ENCODE peak calls at places on chromosomes 13 and 19, in ten cellular contexts. One of them, this sample, is unnamed.

GRCh38 chr13:69324109-69324886 is 783.3 kb upstream of the ATXN8OS start:
- DNase-seq in kidney: no peak
- DNase-seq in tibial artery: no peak
- DNase-seq in breast epithelium: no peak
- DNase-seq in left ventricle myocardium inferior: no peak
- DNase-seq in PC-3: peak; percentile 42
- DNase-seq in astrocyte: peak; percentile 25
- DNase-seq in AG04450: no peak
- DNase-seq in cardiac muscle cell: peak; percentile 29
- DNase-seq in upper lobe of right lung: no peak
- DNase-seq in this sample: no peak

GRCh38 chr13:39765801-39766463 is 110.5 kb downstream of the COG6 start:
- DNase-seq in astrocyte: peak; percentile 29
- DNase-seq in breast epithelium: no peak
- DNase-seq in tibial artery: peak; percentile 19
- DNase-seq in left ventricle myocardium inferior: peak; percentile 35
- DNase-seq in cardiac muscle cell: no peak
- DNase-seq in AG04450: no peak
- DNase-seq in upper lobe of right lung: no peak
- DNase-seq in PC-3: peak; percentile 40
- DNase-seq in kidney: peak; percentile 66
- DNase-seq in this sample: no peak

GRCh38 chr19:369876-370275 is 25.3 kb upstream of the MIER2 start:
- DNase-seq in breast epithelium: no peak
- DNase-seq in kidney: peak; percentile 37
- DNase-seq in PC-3: no peak
- DNase-seq in tibial artery: no peak
- DNase-seq in cardiac muscle cell: no peak
- DNase-seq in left ventricle myocardium inferior: no peak
- DNase-seq in astrocyte: no peak
- DNase-seq in AG04450: no peak
- DNase-seq in upper lobe of right lung: no peak
- DNase-seq in this sample: no peak

GRCh38 chr19:33394006-33394722 is 20.7 kb downstream of the CEBPG start:
- DNase-seq in breast epithelium: no peak
- DNase-seq in AG04450: no peak
- DNase-seq in left ventricle myocardium inferior: peak; percentile 57
- DNase-seq in cardiac muscle cell: no peak
- DNase-seq in PC-3: peak; percentile 14
- DNase-seq in upper lobe of right lung: peak; percentile 75
- DNase-seq in kidney: peak; percentile 85
- DNase-seq in astrocyte: peak; percentile 68
- DNase-seq in tibial artery: peak; percentile 87
- DNase-seq in this sample: no peak

GRCh38 chr19:30216453-30216852 is 155.7 kb upstream of the ZNF536 start:
- DNase-seq in PC-3: no peak
- DNase-seq in left ventricle myocardium inferior: no peak
- DNase-seq in astrocyte: no peak
- DNase-seq in breast epithelium: no peak
- DNase-seq in tibial artery: no peak
- DNase-seq in upper lobe of right lung: no peak
- DNase-seq in cardiac muscle cell: no peak
- DNase-seq in AG04450: no peak
- DNase-seq in kidney: no peak
- DNase-seq in this sample: no peak

GRCh38 chr19:46423194-46423593 is 5.5 kb downstream of the PNMA8C start:
- DNase-seq in AG04450: no peak
- DNase-seq in astrocyte: no peak
- DNase-seq in breast epithelium: no peak
- DNase-seq in cardiac muscle cell: no peak
- DNase-seq in tibial artery: no peak
- DNase-seq in upper lobe of right lung: no peak
- DNase-seq in left ventricle myocardium inferior: no peak
- DNase-seq in kidney: peak; percentile 2
- DNase-seq in PC-3: no peak
- DNase-seq in this sample: no peak

GRCh38 chr13:87234981-87235380 is 436.2 kb upstream of the SLITRK5 start:
- DNase-seq in breast epithelium: no peak
- DNase-seq in kidney: no peak
- DNase-seq in tibial artery: no peak
- DNase-seq in upper lobe of right lung: no peak
- DNase-seq in PC-3: peak; percentile 60
- DNase-seq in astrocyte: peak; percentile 96
- DNase-seq in left ventricle myocardium inferior: no peak
- DNase-seq in cardiac muscle cell: no peak
- DNase-seq in AG04450: no peak
- DNase-seq in this sample: no peak

GRCh38 chr13:32267836-32268439 is 47.2 kb downstream of the ZAR1L start:
- DNase-seq in tibial artery: no peak
- DNase-seq in astrocyte: no peak
- DNase-seq in kidney: no peak
- DNase-seq in left ventricle myocardium inferior: no peak
- DNase-seq in PC-3: peak; percentile 65
- DNase-seq in AG04450: no peak
- DNase-seq in upper lobe of right lung: peak; percentile 69
- DNase-seq in breast epithelium: no peak
- DNase-seq in cardiac muscle cell: no peak
- DNase-seq in this sample: no peak

GRCh38 chr13:113041293-113041690 is 64.3 kb upstream of the F7 start:
- DNase-seq in tibial artery: peak; percentile 48
- DNase-seq in breast epithelium: no peak
- DNase-seq in cardiac muscle cell: no peak
- DNase-seq in kidney: peak; percentile 49
- DNase-seq in astrocyte: no peak
- DNase-seq in upper lobe of right lung: no peak
- DNase-seq in left ventricle myocardium inferior: no peak
- DNase-seq in PC-3: no peak
- DNase-seq in AG04450: no peak
- DNase-seq in this sample: no peak

GRCh38 chr19:49119411-49120324 is at the start of gene PPFIA3:
- DNase-seq in left ventricle myocardium inferior: peak; percentile 76
- DNase-seq in PC-3: peak; percentile 46
- DNase-seq in cardiac muscle cell: peak; percentile 91
- DNase-seq in astrocyte: peak; percentile 25
- DNase-seq in breast epithelium: peak; percentile 72
- DNase-seq in upper lobe of right lung: peak; percentile 85
- DNase-seq in AG04450: no peak
- DNase-seq in kidney: peak; percentile 89
- DNase-seq in tibial artery: peak; percentile 57
- DNase-seq in this sample: no peak

GRCh38 chr19:13002389-13002898 is 7.2 kb downstream of the NFIX start:
- DNase-seq in cardiac muscle cell: no peak
- DNase-seq in AG04450: no peak
- DNase-seq in kidney: no peak
- DNase-seq in PC-3: no peak
- DNase-seq in astrocyte: no peak
- DNase-seq in upper lobe of right lung: peak; percentile 80
- DNase-seq in tibial artery: no peak
- DNase-seq in breast epithelium: no peak
- DNase-seq in left ventricle myocardium inferior: peak; percentile 55
- DNase-seq in this sample: no peak

GRCh38 chr13:53038993-53039392 is 10.4 kb downstream of the OLFM4 start:
- DNase-seq in left ventricle myocardium inferior: no peak
- DNase-seq in astrocyte: no peak
- DNase-seq in AG04450: no peak
- DNase-seq in tibial artery: no peak
- DNase-seq in upper lobe of right lung: no peak
- DNase-seq in kidney: no peak
- DNase-seq in cardiac muscle cell: no peak
- DNase-seq in PC-3: no peak
- DNase-seq in breast epithelium: no peak
- DNase-seq in this sample: no peak

GRCh38 chr19:2834294-2834871 is 6.9 kb upstream of the ZNF555 start:
- DNase-seq in tibial artery: no peak
- DNase-seq in cardiac muscle cell: no peak
- DNase-seq in astrocyte: no peak
- DNase-seq in upper lobe of right lung: no peak
- DNase-seq in AG04450: no peak
- DNase-seq in kidney: no peak
- DNase-seq in breast epithelium: no peak
- DNase-seq in left ventricle myocardium inferior: no peak
- DNase-seq in PC-3: no peak
- DNase-seq in this sample: no peak

GRCh38 chr13:20118268-20119140 is 42.3 kb downstream of the GJA3 start:
- DNase-seq in upper lobe of right lung: peak; percentile 91
- DNase-seq in AG04450: no peak
- DNase-seq in breast epithelium: no peak
- DNase-seq in kidney: peak; percentile 89
- DNase-seq in cardiac muscle cell: peak; percentile 36
- DNase-seq in PC-3: peak; percentile 26
- DNase-seq in astrocyte: peak; percentile 36
- DNase-seq in left ventricle myocardium inferior: peak; percentile 48
- DNase-seq in tibial artery: no peak
- DNase-seq in this sample: no peak

GRCh38 chr13:111856571-111856970 is 210.4 kb upstream of the SOX1 start:
- DNase-seq in PC-3: no peak
- DNase-seq in tibial artery: no peak
- DNase-seq in cardiac muscle cell: no peak
- DNase-seq in AG04450: no peak
- DNase-seq in upper lobe of right lung: no peak
- DNase-seq in left ventricle myocardium inferior: no peak
- DNase-seq in astrocyte: no peak
- DNase-seq in breast epithelium: no peak
- DNase-seq in kidney: no peak
- DNase-seq in this sample: no peak

GRCh38 chr13:98200211-98200878 is 23.3 kb upstream of the RNF113B start:
- DNase-seq in tibial artery: no peak
- DNase-seq in PC-3: no peak
- DNase-seq in breast epithelium: no peak
- DNase-seq in left ventricle myocardium inferior: no peak
- DNase-seq in kidney: no peak
- DNase-seq in upper lobe of right lung: no peak
- DNase-seq in AG04450: no peak
- DNase-seq in astrocyte: no peak
- DNase-seq in cardiac muscle cell: no peak
- DNase-seq in this sample: no peak
- H3K4me3 ChIP-seq in tibial artery: no peak overlapping the region
- H3K4me3 ChIP-seq in PC-3: no peak overlapping the region
- H3K4me3 ChIP-seq in breast epithelium: no peak overlapping the region
- H3K4me3 ChIP-seq in left ventricle myocardium inferior: no peak overlapping the region
- H3K4me3 ChIP-seq in kidney: no peak overlapping the region
- H3K4me3 ChIP-seq in upper lobe of right lung: no peak overlapping the region
- H3K4me3 ChIP-seq in AG04450: no peak overlapping the region
- H3K4me3 ChIP-seq in astrocyte: no peak overlapping the region
- H3K4me3 ChIP-seq in cardiac muscle cell: no peak overlapping the region
- H3K4me3 ChIP-seq in this sample: no peak overlapping the region

GRCh38 chr13:74036373-74036772 is 97.8 kb downstream of the KLF12 start:
- DNase-seq in cardiac muscle cell: no peak
- DNase-seq in PC-3: peak; percentile 87
- DNase-seq in kidney: no peak
- DNase-seq in left ventricle myocardium inferior: no peak
- DNase-seq in breast epithelium: peak; percentile 65
- DNase-seq in astrocyte: no peak
- DNase-seq in tibial artery: no peak
- DNase-seq in AG04450: no peak
- DNase-seq in upper lobe of right lung: no peak
- DNase-seq in this sample: peak; percentile 14

GRCh38 chr13:74037762-74038161 is 96.4 kb downstream of the KLF12 start:
- DNase-seq in PC-3: no peak
- DNase-seq in AG04450: no peak
- DNase-seq in kidney: no peak
- DNase-seq in cardiac muscle cell: no peak
- DNase-seq in breast epithelium: no peak
- DNase-seq in upper lobe of right lung: no peak
- DNase-seq in astrocyte: no peak
- DNase-seq in left ventricle myocardium inferior: no peak
- DNase-seq in tibial artery: no peak
- DNase-seq in this sample: no peak

GRCh38 chr13:74039154-74039553 is 95.0 kb downstream of the KLF12 start:
- DNase-seq in kidney: no peak
- DNase-seq in cardiac muscle cell: no peak
- DNase-seq in upper lobe of right lung: no peak
- DNase-seq in breast epithelium: no peak
- DNase-seq in PC-3: no peak
- DNase-seq in AG04450: no peak
- DNase-seq in left ventricle myocardium inferior: no peak
- DNase-seq in astrocyte: no peak
- DNase-seq in tibial artery: no peak
- DNase-seq in this sample: no peak

GRCh38 chr13:74039667-74040066 is 94.5 kb downstream of the KLF12 start:
- DNase-seq in left ventricle myocardium inferior: no peak
- DNase-seq in upper lobe of right lung: no peak
- DNase-seq in AG04450: no peak
- DNase-seq in PC-3: no peak
- DNase-seq in tibial artery: no peak
- DNase-seq in kidney: no peak
- DNase-seq in astrocyte: no peak
- DNase-seq in breast epithelium: no peak
- DNase-seq in cardiac muscle cell: no peak
- DNase-seq in this sample: no peak

GRCh38 chr13:74040200-74040599 is 94.0 kb downstream of the KLF12 start:
- DNase-seq in left ventricle myocardium inferior: peak; percentile 46
- DNase-seq in AG04450: no peak
- DNase-seq in cardiac muscle cell: peak; percentile 76
- DNase-seq in kidney: peak; percentile 46
- DNase-seq in tibial artery: peak; percentile 31
- DNase-seq in upper lobe of right lung: no peak
- DNase-seq in astrocyte: no peak
- DNase-seq in breast epithelium: no peak
- DNase-seq in PC-3: peak; percentile 31
- DNase-seq in this sample: no peak
- TF ChIP-seq CTCF in left ventricle myocardium inferior: peak; percentile 74
- TF ChIP-seq CTCF in AG04450: peak; percentile 55
- TF ChIP-seq CTCF in cardiac muscle cell: peak; percentile 53
- TF ChIP-seq CTCF in kidney: peak; percentile 45
- TF ChIP-seq CTCF in tibial artery: peak; percentile 27
- TF ChIP-seq CTCF in upper lobe of right lung: peak; percentile 48
- TF ChIP-seq CTCF in astrocyte: peak; percentile 44
- TF ChIP-seq CTCF in breast epithelium: no peak
- TF ChIP-seq CTCF in PC-3: peak; percentile 58
- TF ChIP-seq CTCF in this sample: peak; percentile 3

GRCh38 chr19:52336117-52336811 is at the start of gene ZNF610:
- DNase-seq in tibial artery: peak; percentile 83
- DNase-seq in kidney: peak; percentile 95
- DNase-seq in breast epithelium: peak; percentile 90
- DNase-seq in upper lobe of right lung: peak; percentile 94
- DNase-seq in left ventricle myocardium inferior: peak; percentile 92
- DNase-seq in PC-3: peak; percentile 48
- DNase-seq in AG04450: peak; percentile 69
- DNase-seq in cardiac muscle cell: peak; percentile 90
- DNase-seq in astrocyte: peak; percentile 71
- DNase-seq in this sample: peak; percentile 57
- H3K4me3 ChIP-seq in tibial artery: peak within 1 kb of the TSS; percentile 84
- H3K4me3 ChIP-seq in kidney: peak within 1 kb of the TSS; percentile 86
- H3K4me3 ChIP-seq in breast epithelium: peak within 1 kb of the TSS; percentile 92
- H3K4me3 ChIP-seq in upper lobe of right lung: peak within 1 kb of the TSS; percentile 84
- H3K4me3 ChIP-seq in left ventricle myocardium inferior: peak within 1 kb of the TSS; percentile 82
- H3K4me3 ChIP-seq in PC-3: peak within 1 kb of the TSS; percentile 70
- H3K4me3 ChIP-seq in AG04450: peak within 1 kb of the TSS; percentile 86
- H3K4me3 ChIP-seq in cardiac muscle cell: peak within 1 kb of the TSS; percentile 70
- H3K4me3 ChIP-seq in astrocyte: peak within 1 kb of the TSS; percentile 95
- H3K4me3 ChIP-seq in this sample: peak within 1 kb of the TSS; percentile 83

DNA sequence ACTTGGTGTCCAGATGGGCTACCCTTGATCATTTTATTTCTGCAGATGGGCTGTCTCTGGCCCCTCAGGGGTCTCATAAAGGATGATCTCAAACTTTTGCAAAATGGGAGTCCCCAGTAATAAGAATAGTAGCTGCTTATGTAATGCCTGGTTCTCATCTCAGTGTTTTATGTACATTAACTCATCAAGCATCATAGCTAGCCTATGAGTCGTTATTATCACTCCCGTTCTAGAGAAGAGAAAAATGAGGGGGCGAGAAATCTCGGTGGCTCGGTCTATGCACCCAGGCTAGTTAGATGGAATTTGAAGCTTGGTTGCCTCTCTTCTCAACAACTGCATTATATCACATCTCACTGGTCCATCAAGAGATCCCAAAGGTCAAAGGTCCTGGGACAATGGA is 3.4 kb downstream of the CACNG6 start:
- DNase-seq in AG04450: no peak
- DNase-seq in PC-3: peak; percentile 20
- DNase-seq in breast epithelium: no peak
- DNase-seq in left ventricle myocardium inferior: no peak
- DNase-seq in tibial artery: no peak
- DNase-seq in astrocyte: no peak
- DNase-seq in kidney: no peak
- DNase-seq in upper lobe of right lung: no peak
- DNase-seq in cardiac muscle cell: no peak
- DNase-seq in this sample: no peak
- TF ChIP-seq CTCF in AG04450: no peak
- TF ChIP-seq CTCF in PC-3: no peak
- TF ChIP-seq CTCF in breast epithelium: no peak
- TF ChIP-seq CTCF in left ventricle myocardium inferior: no peak
- TF ChIP-seq CTCF in tibial artery: no peak
- TF ChIP-seq CTCF in astrocyte: no peak
- TF ChIP-seq CTCF in kidney: no peak
- TF ChIP-seq CTCF in upper lobe of right lung: no peak
- TF ChIP-seq CTCF in cardiac muscle cell: no peak
- TF ChIP-seq CTCF in this sample: no peak